ENCODE peak calls at places on chromosomes 3 and 15, in six cellular contexts. One of them, this sample, is unnamed.

GRCh38 chr15:29670945-29671307 is 151.3 kb downstream of the TJP1 start:
- DNase-seq in stimulated activated effector memory CD8-positive, alpha-beta T cell treated with anti-CD3 and anti-CD28 coated beads, Interleukin-12 subunit alpha, Interleukin-12 subunit beta, amount 100 ng/mL, for 72 hours: no peak
- DNase-seq in OCI-LY7: no peak
- DNase-seq in NCI-H2081: no peak
- DNase-seq in hypothalamus: no peak
- DNase-seq in AG09309: peak
- DNase-seq in this sample: no peak

GRCh38 chr3:62318752-62319569 is 54.4 kb downstream of the FEZF2 start:
- DNase-seq in stimulated activated effector memory CD8-positive, alpha-beta T cell treated with anti-CD3 and anti-CD28 coated beads, Interleukin-12 subunit alpha, Interleukin-12 subunit beta, amount 100 ng/mL, for 72 hours: peak
- DNase-seq in OCI-LY7: peak
- DNase-seq in NCI-H2081: peak
- DNase-seq in hypothalamus: peak
- DNase-seq in AG09309: peak
- DNase-seq in this sample: no peak

GRCh38 chr3:167862104-167862785 is 126.7 kb downstream of the SERPINI1 start:
- DNase-seq in stimulated activated effector memory CD8-positive, alpha-beta T cell treated with anti-CD3 and anti-CD28 coated beads, Interleukin-12 subunit alpha, Interleukin-12 subunit beta, amount 100 ng/mL, for 72 hours: no peak
- DNase-seq in OCI-LY7: no peak
- DNase-seq in NCI-H2081: no peak
- DNase-seq in hypothalamus: no peak
- DNase-seq in AG09309: no peak
- DNase-seq in this sample: no peak

GRCh38 chr3:10852031-10852795 is 36.2 kb downstream of the SLC6A11 start:
- DNase-seq in stimulated activated effector memory CD8-positive, alpha-beta T cell treated with anti-CD3 and anti-CD28 coated beads, Interleukin-12 subunit alpha, Interleukin-12 subunit beta, amount 100 ng/mL, for 72 hours: no peak
- DNase-seq in OCI-LY7: no peak
- DNase-seq in NCI-H2081: no peak
- DNase-seq in hypothalamus: no peak
- DNase-seq in AG09309: no peak
- DNase-seq in this sample: no peak

GRCh38 chr15:66142341-66142740 is 111.2 kb downstream of the MEGF11 start:
- DNase-seq in stimulated activated effector memory CD8-positive, alpha-beta T cell treated with anti-CD3 and anti-CD28 coated beads, Interleukin-12 subunit alpha, Interleukin-12 subunit beta, amount 100 ng/mL, for 72 hours: no peak
- DNase-seq in OCI-LY7: no peak
- DNase-seq in NCI-H2081: peak
- DNase-seq in hypothalamus: no peak
- DNase-seq in AG09309: no peak
- DNase-seq in this sample: no peak

GRCh38 chr15:38072007-38072506 is 137.6 kb downstream of the TMCO5A start:
- DNase-seq in stimulated activated effector memory CD8-positive, alpha-beta T cell treated with anti-CD3 and anti-CD28 coated beads, Interleukin-12 subunit alpha, Interleukin-12 subunit beta, amount 100 ng/mL, for 72 hours: no peak
- DNase-seq in OCI-LY7: no peak
- DNase-seq in NCI-H2081: no peak
- DNase-seq in hypothalamus: no peak
- DNase-seq in AG09309: no peak
- DNase-seq in this sample: no peak

GRCh38 chr15:90101130-90101968 is 919 bp downstream of the IDH2 start:
- DNase-seq in stimulated activated effector memory CD8-positive, alpha-beta T cell treated with anti-CD3 and anti-CD28 coated beads, Interleukin-12 subunit alpha, Interleukin-12 subunit beta, amount 100 ng/mL, for 72 hours: no peak
- DNase-seq in OCI-LY7: peak
- DNase-seq in NCI-H2081: peak
- DNase-seq in hypothalamus: no peak
- DNase-seq in AG09309: no peak
- DNase-seq in this sample: no peak

GRCh38 chr3:48407542-48408099 is 22.3 kb downstream of the PLXNB1 start:
- DNase-seq in stimulated activated effector memory CD8-positive, alpha-beta T cell treated with anti-CD3 and anti-CD28 coated beads, Interleukin-12 subunit alpha, Interleukin-12 subunit beta, amount 100 ng/mL, for 72 hours: peak
- DNase-seq in OCI-LY7: no peak
- DNase-seq in NCI-H2081: no peak
- DNase-seq in hypothalamus: no peak
- DNase-seq in AG09309: no peak
- DNase-seq in this sample: no peak

GRCh38 chr3:54663558-54664114 is 264.2 kb downstream of the LRTM1 start:
- DNase-seq in stimulated activated effector memory CD8-positive, alpha-beta T cell treated with anti-CD3 and anti-CD28 coated beads, Interleukin-12 subunit alpha, Interleukin-12 subunit beta, amount 100 ng/mL, for 72 hours: no peak
- DNase-seq in OCI-LY7: no peak
- DNase-seq in NCI-H2081: no peak
- DNase-seq in hypothalamus: no peak
- DNase-seq in AG09309: no peak
- DNase-seq in this sample: no peak

GRCh38 chr15:61141497-61142125 is 87.5 kb downstream of the RORA start:
- DNase-seq in stimulated activated effector memory CD8-positive, alpha-beta T cell treated with anti-CD3 and anti-CD28 coated beads, Interleukin-12 subunit alpha, Interleukin-12 subunit beta, amount 100 ng/mL, for 72 hours: no peak
- DNase-seq in OCI-LY7: no peak
- DNase-seq in NCI-H2081: peak
- DNase-seq in hypothalamus: no peak
- DNase-seq in AG09309: no peak
- DNase-seq in this sample: no peak

GRCh38 chr15:73341886-73342600 is 26.7 kb downstream of the HCN4 start:
- DNase-seq in stimulated activated effector memory CD8-positive, alpha-beta T cell treated with anti-CD3 and anti-CD28 coated beads, Interleukin-12 subunit alpha, Interleukin-12 subunit beta, amount 100 ng/mL, for 72 hours: no peak
- DNase-seq in OCI-LY7: no peak
- DNase-seq in NCI-H2081: peak
- DNase-seq in hypothalamus: no peak
- DNase-seq in AG09309: no peak
- DNase-seq in this sample: no peak

GRCh38 chr15:101126618-101127502 is 125.0 kb downstream of the CHSY1 start:
- DNase-seq in stimulated activated effector memory CD8-positive, alpha-beta T cell treated with anti-CD3 and anti-CD28 coated beads, Interleukin-12 subunit alpha, Interleukin-12 subunit beta, amount 100 ng/mL, for 72 hours: peak
- DNase-seq in OCI-LY7: no peak
- DNase-seq in NCI-H2081: peak
- DNase-seq in hypothalamus: no peak
- DNase-seq in AG09309: no peak
- DNase-seq in this sample: peak

GRCh38 chr3:161474139-161474538 is 22.5 kb upstream of the OTOL1 start:
- DNase-seq in stimulated activated effector memory CD8-positive, alpha-beta T cell treated with anti-CD3 and anti-CD28 coated beads, Interleukin-12 subunit alpha, Interleukin-12 subunit beta, amount 100 ng/mL, for 72 hours: no peak
- DNase-seq in OCI-LY7: peak
- DNase-seq in NCI-H2081: no peak
- DNase-seq in hypothalamus: no peak
- DNase-seq in AG09309: no peak
- DNase-seq in this sample: no peak

GRCh38 chr15:39667382-39668127 is 86.7 kb downstream of the THBS1 start:
- DNase-seq in stimulated activated effector memory CD8-positive, alpha-beta T cell treated with anti-CD3 and anti-CD28 coated beads, Interleukin-12 subunit alpha, Interleukin-12 subunit beta, amount 100 ng/mL, for 72 hours: no peak
- DNase-seq in OCI-LY7: no peak
- DNase-seq in NCI-H2081: no peak
- DNase-seq in hypothalamus: no peak
- DNase-seq in AG09309: no peak
- DNase-seq in this sample: no peak

GRCh38 chr3:13332740-13333139 is 87.4 kb downstream of the NUP210 start:
- DNase-seq in stimulated activated effector memory CD8-positive, alpha-beta T cell treated with anti-CD3 and anti-CD28 coated beads, Interleukin-12 subunit alpha, Interleukin-12 subunit beta, amount 100 ng/mL, for 72 hours: no peak
- DNase-seq in OCI-LY7: no peak
- DNase-seq in NCI-H2081: peak
- DNase-seq in hypothalamus: no peak
- DNase-seq in AG09309: no peak
- DNase-seq in this sample: no peak

This sample was measured in NK-92 treated with Interleukin-12 subunit alpha and Interleukin-12 subunit beta, amount 100 ng/mL, for 24 hours.